ENCODE peak calls at places on chromosomes 11 and 22, in ten cellular contexts. X is GM23248, C is colonic mucosa, Q is hepatocyte, R is WERI-Rb-1, P is body of pancreas, A is transverse colon, F is HCT116, T is tibial nerve, W is mucosa of descending colon. K is an unnamed sample.

GRCh38 chr11:96045622-96046456 is 121.9 kb upstream of the MTMR2 start:
- DNase-seq in X (peak; percentile 87), C (no peak), Q (peak; percentile 74), R (no peak), P (peak; percentile 60), A (no peak), F (no peak), T (peak; percentile 45), W (no peak), K (peak; percentile 21)

GRCh38 chr22:39913886-39914285 is 13.0 kb downstream of the GRAP2 start:
- DNase-seq in X (no peak), C (no peak), Q (no peak), R (peak; percentile 65), P (no peak), A (no peak), F (no peak), T (no peak), W (no peak), K (no peak)

GRCh38 chr22:23218867-23219251 is 38.5 kb downstream of the BCR start:
- DNase-seq in X (no peak), C (peak; percentile 76), Q (peak; percentile 73), R (peak; percentile 95), P (peak; percentile 67), A (peak; percentile 54), F (no peak), T (no peak), W (peak; percentile 81), K (peak; percentile 58)

GRCh38 chr11:88301478-88302140 is 35.9 kb downstream of the CTSC start:
- DNase-seq in X (no peak), C (no peak), Q (peak; percentile 13), R (no peak), P (no peak), A (no peak), F (no peak), T (no peak), W (no peak), K (no peak)

GRCh38 chr22:50226224-50227165 is 18.3 kb downstream of the TUBGCP6 start:
- DNase-seq in X (no peak), C (no peak), Q (no peak), R (no peak), P (no peak), A (no peak), F (no peak), T (no peak), W (no peak), K (no peak)

GRCh38 chr11:991711-992307 is 44.7 kb downstream of the MUC6 start:
- DNase-seq in X (no peak), C (no peak), Q (no peak), R (no peak), P (no peak), A (no peak), F (no peak), T (no peak), W (no peak), K (no peak)

GRCh38 chr22:19840955-19841640 is 13.6 kb downstream of the GNB1L start:
- DNase-seq in X (no peak), C (no peak), Q (peak; percentile 55), R (no peak), P (no peak), A (no peak), F (no peak), T (no peak), W (no peak), K (no peak)

GRCh38 chr11:26579683-26580082 is 7.6 kb upstream of the MUC15 start:
- DNase-seq in X (peak; percentile 28), C (no peak), Q (no peak), R (no peak), P (no peak), A (no peak), F (no peak), T (no peak), W (no peak), K (no peak)

GRCh38 chr11:6608726-6609501 is 3.1 kb downstream of the TAF10 start:
- DNase-seq in X (no peak), C (peak; percentile 18), Q (no peak), R (no peak), P (no peak), A (no peak), F (no peak), T (no peak), W (no peak), K (no peak)

GRCh38 chr11:120566176-120566575 is 54.6 kb downstream of the GRIK4 start:
- DNase-seq in X (peak; percentile 26), C (no peak), Q (no peak), R (peak; percentile 44), P (no peak), A (no peak), F (peak; percentile 65), T (no peak), W (no peak), K (no peak)

GRCh38 chr11:16785520-16786128 is 47.2 kb downstream of the C11orf58 start:
- DNase-seq in X (peak; percentile 87), C (peak; percentile 60), Q (peak; percentile 84), R (peak; percentile 68), P (peak; percentile 71), A (peak; percentile 73), F (peak; percentile 54), T (peak; percentile 78), W (no peak), K (peak; percentile 61)

GRCh38 chr11:106420686-106421085 is 343.2 kb downstream of the AASDHPPT start:
- DNase-seq in X (no peak), C (no peak), Q (no peak), R (no peak), P (no peak), A (no peak), F (no peak), T (no peak), W (no peak), K (no peak)

DNA sequence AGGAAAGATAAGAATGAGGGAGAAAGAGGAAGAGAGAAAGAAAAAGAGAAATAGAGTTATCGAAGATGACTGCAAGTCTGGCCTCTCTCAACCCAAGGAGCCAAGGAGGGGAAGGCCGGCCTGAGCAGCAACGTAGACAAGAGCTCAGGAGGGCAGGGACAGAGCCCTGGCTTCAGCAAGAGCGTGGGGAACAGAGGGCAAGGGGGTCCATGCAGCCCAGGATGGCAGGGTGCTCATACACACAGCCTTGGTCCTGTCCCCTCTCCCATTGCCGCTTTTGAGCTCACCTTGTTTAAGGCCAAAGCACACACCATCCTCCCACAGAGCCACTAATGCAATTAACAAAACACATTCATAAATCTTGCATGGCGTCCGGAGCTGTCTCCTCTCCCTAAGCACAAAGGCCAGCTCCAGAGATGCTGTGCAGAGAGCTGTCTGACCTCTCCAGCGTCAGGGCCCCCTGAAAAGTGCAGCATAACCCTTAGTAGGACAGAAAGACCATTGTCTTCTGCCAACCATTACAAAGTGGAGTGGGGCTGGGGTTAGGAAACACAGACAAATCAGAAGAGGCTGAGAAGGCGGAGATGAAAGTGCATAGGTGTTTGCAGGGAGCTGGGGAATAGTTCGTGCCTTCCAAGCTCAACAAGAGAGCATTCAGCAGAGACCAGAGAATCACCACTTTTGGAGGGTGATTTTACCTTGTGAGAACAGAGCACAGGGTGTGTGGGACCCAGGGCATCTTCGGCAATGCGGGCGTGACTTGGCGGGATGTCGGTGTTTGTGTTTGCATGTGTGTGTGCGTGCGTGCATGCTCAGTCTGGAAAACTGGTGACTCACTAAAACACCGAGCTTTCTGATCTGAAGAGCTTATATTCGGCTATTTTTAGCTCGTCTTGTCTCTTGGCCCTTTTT is 28.2 kb upstream of the JAM3 start:
- DNase-seq in X (peak; percentile 28), C (no peak), Q (peak; percentile 72), R (peak; percentile 63), P (no peak), A (no peak), F (no peak), T (no peak), W (no peak), K (no peak)
- H3K4me3 ChIP-seq in X (no peak overlapping the region), C (no peak overlapping the region), Q (no peak overlapping the region), R (peak overlapping the region; percentile 4), P (no peak overlapping the region), A (no peak overlapping the region), F (no peak overlapping the region), T (no peak overlapping the region), W (no peak overlapping the region), K (no peak overlapping the region)

DNA sequence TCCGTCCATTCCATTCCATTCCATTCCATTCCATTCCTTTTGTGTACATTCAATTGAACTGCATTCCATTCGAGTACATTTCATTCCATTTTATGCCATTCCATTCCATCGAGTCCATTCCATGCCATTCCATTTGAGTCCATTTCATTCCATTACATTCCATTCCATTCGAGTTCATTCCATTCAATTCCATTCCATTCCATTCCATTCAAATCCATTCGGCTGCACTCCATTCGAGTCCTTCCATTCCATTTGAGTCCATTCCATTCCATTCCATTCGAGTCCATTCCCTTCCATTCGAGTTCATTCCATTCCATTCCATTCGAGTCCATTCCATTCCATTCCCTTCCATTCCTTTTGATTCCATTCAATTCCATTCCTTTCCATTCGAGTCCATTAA is 4800.6 kb upstream of the OR11H1 start:
- DNase-seq in X (no peak), C (no peak), Q (no peak), R (no peak), P (no peak), A (no peak), F (no peak), T (no peak), W (no peak), K (no peak)
- H3K9me3 ChIP-seq in X (no peaks in the 10 kb centered on the region), C (peaks cover 6% of the 10 kb centered on the region), Q (peaks cover 3% of the 10 kb centered on the region), R (peaks cover 6% of the 10 kb centered on the region), P (no peaks in the 10 kb centered on the region), A (peaks cover 11% of the 10 kb centered on the region), F (peaks cover 60% of the 10 kb centered on the region), T (no peaks in the 10 kb centered on the region), W (peaks cover 84% of the 10 kb centered on the region), K (peaks cover 64% of the 10 kb centered on the region)

GRCh38 chr22:36008565-36008964 is 20.1 kb downstream of the RBFOX2 start:
- DNase-seq in X (no peak), C (no peak), Q (no peak), R (no peak), P (no peak), A (no peak), F (no peak), T (no peak), W (no peak), K (no peak)
- H3K36me3 ChIP-seq in X (no peaks in the 10 kb centered on the region), C (no peaks in the 10 kb centered on the region), Q (no peaks in the 10 kb centered on the region), R (no peaks in the 10 kb centered on the region), P (no peaks in the 10 kb centered on the region), A (no peaks in the 10 kb centered on the region), F (no peaks in the 10 kb centered on the region), T (no peaks in the 10 kb centered on the region), W (no peaks in the 10 kb centered on the region), K (no peaks in the 10 kb centered on the region)

DNA sequence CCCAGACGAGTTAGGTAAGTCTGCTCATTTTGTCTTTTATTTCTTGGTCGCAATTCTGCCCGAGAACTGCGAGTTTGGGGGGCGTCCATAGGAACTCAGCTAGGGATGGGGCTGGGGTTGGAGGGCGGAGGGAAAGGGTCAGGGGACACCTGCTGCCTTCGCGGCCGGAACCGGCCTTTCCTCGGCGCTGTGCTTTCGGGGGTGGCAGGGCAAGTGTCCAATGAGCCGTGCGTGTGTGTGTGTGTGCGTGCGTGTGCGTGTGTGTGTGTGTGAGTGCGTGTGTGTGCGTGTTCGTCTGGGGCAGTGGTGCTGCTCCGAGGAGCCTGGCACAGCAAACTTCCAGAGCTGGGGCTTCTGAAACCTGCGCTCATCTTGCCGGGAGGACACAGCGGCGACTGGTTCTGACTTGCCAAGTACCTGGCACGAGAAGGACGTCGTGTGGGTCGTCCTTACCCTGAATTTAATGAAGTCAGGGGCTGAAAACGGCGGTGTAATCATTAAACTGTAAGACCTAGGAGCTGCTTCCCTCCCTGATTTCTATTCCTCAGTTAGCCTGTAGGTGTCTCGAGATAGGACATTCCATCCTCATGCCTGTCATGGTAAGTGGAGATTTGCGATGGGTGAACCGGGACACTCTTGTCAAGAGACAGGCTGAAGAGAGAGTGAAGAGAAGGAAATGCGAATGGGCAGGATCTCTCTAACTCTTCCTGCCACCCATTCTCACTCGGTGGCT is 27.0 kb upstream of the AMOTL1 start:
- DNase-seq in X (peak; percentile 75), C (no peak), Q (peak; percentile 77), R (peak; percentile 60), P (peak; percentile 53), A (no peak), F (peak; percentile 48), T (peak; percentile 33), W (no peak), K (no peak)
- H3K4me3 ChIP-seq in X (peak overlapping the region; percentile 78), C (peak overlapping the region; percentile 40), Q (peak overlapping the region; percentile 69), R (peak overlapping the region; percentile 67), P (peak overlapping the region; percentile 15), A (peak overlapping the region; percentile 46), F (no peak overlapping the region), T (peak overlapping the region; percentile 51), W (no peak overlapping the region), K (peak overlapping the region; percentile 76)

K was measured in left ventricle myocardium inferior.